ENCODE peak calls at places on chromosome 10, in four cellular contexts. One of them, this sample, is unnamed.

GRCh38 chr10:120917521-120918250 is 66.5 kb downstream of the WDR11 start:
- DNase-seq in pancreas: no peak
- DNase-seq in fibroblast of pulmonary artery: no peak
- DNase-seq in neural progenitor cell: no peak
- DNase-seq in this sample: no peak

GRCh38 chr10:75462865-75463264 is 31.4 kb downstream of the LRMDA start:
- DNase-seq in neural progenitor cell: no peak
- DNase-seq in fibroblast of pulmonary artery: no peak
- DNase-seq in pancreas: no peak
- DNase-seq in this sample: no peak

GRCh38 chr10:14712991-14713422 is 61.7 kb downstream of the FAM107B start:
- DNase-seq in pancreas: no peak
- DNase-seq in fibroblast of pulmonary artery: peak; percentile 59
- DNase-seq in neural progenitor cell: no peak
- DNase-seq in this sample: no peak

GRCh38 chr10:82150123-82150900 is 275.3 kb downstream of the NRG3 start:
- DNase-seq in neural progenitor cell: peak; percentile 83
- DNase-seq in fibroblast of pulmonary artery: peak; percentile 63
- DNase-seq in pancreas: peak; percentile 9
- DNase-seq in this sample: peak; percentile 65

GRCh38 chr10:93806882-93807281 is 49.1 kb downstream of the LGI1 start:
- DNase-seq in fibroblast of pulmonary artery: peak; percentile 42
- DNase-seq in pancreas: no peak
- DNase-seq in neural progenitor cell: no peak
- DNase-seq in this sample: peak; percentile 50

GRCh38 chr10:114643158-114643557 is 14.9 kb downstream of the ABLIM1 start:
- DNase-seq in fibroblast of pulmonary artery: no peak
- DNase-seq in neural progenitor cell: no peak
- DNase-seq in pancreas: no peak
- DNase-seq in this sample: no peak

GRCh38 chr10:129894721-129895120 is 69.4 kb downstream of the EBF3 start:
- DNase-seq in neural progenitor cell: no peak
- DNase-seq in pancreas: no peak
- DNase-seq in fibroblast of pulmonary artery: no peak
- DNase-seq in this sample: no peak

GRCh38 chr10:130550952-130551674 is 414.9 kb downstream of the GLRX3 start:
- DNase-seq in fibroblast of pulmonary artery: no peak
- DNase-seq in neural progenitor cell: no peak
- DNase-seq in pancreas: no peak
- DNase-seq in this sample: no peak

GRCh38 chr10:91597397-91597881 is 35.4 kb downstream of the PPP1R3C start:
- DNase-seq in pancreas: no peak
- DNase-seq in neural progenitor cell: no peak
- DNase-seq in fibroblast of pulmonary artery: peak; percentile 65
- DNase-seq in this sample: peak; percentile 39

GRCh38 chr10:82778908-82779307 is 903.9 kb downstream of the NRG3 start:
- DNase-seq in fibroblast of pulmonary artery: no peak
- DNase-seq in neural progenitor cell: no peak
- DNase-seq in pancreas: no peak
- DNase-seq in this sample: no peak

GRCh38 chr10:114271014-114271778 is 32.1 kb downstream of the VWA2 start:
- DNase-seq in fibroblast of pulmonary artery: no peak
- DNase-seq in pancreas: no peak
- DNase-seq in neural progenitor cell: no peak
- DNase-seq in this sample: peak; percentile 65

GRCh38 chr10:126500185-126500584 is 111.9 kb upstream of the ADAM12 start:
- DNase-seq in pancreas: no peak
- DNase-seq in neural progenitor cell: no peak
- DNase-seq in fibroblast of pulmonary artery: no peak
- DNase-seq in this sample: peak; percentile 20

GRCh38 chr10:35493196-35494118 is 111.7 kb upstream of the GJD4 start:
- DNase-seq in fibroblast of pulmonary artery: no peak
- DNase-seq in neural progenitor cell: no peak
- DNase-seq in pancreas: peak; percentile 24
- DNase-seq in this sample: peak; percentile 53

GRCh38 chr10:19702215-19702614 is 114.0 kb upstream of the PLXDC2 start:
- DNase-seq in fibroblast of pulmonary artery: peak; percentile 52
- DNase-seq in pancreas: no peak
- DNase-seq in neural progenitor cell: no peak
- DNase-seq in this sample: peak; percentile 71

GRCh38 chr10:110006358-110007170 is 1.2 kb upstream of the ADD3 start:
- DNase-seq in pancreas: peak; percentile 31
- DNase-seq in neural progenitor cell: peak; percentile 32
- DNase-seq in fibroblast of pulmonary artery: peak; percentile 82
- DNase-seq in this sample: peak; percentile 33

GRCh38 chr10:71683301-71683700 is 36.3 kb downstream of the C10orf105 start:
- DNase-seq in fibroblast of pulmonary artery: no peak
- DNase-seq in neural progenitor cell: no peak
- DNase-seq in pancreas: no peak
- DNase-seq in this sample: no peak

GRCh38 chr10:35781643-35782035 is 139.5 kb upstream of the FZD8 start:
- DNase-seq in pancreas: peak; percentile 20
- DNase-seq in fibroblast of pulmonary artery: peak; percentile 8
- DNase-seq in neural progenitor cell: peak; percentile 46
- DNase-seq in this sample: peak; percentile 30

GRCh38 chr10:13001041-13001886 is at the start of gene CCDC3:
- DNase-seq in pancreas: peak; percentile 21
- DNase-seq in neural progenitor cell: peak; percentile 61
- DNase-seq in fibroblast of pulmonary artery: no peak
- DNase-seq in this sample: no peak

GRCh38 chr10:34280599-34281374 is 534.3 kb downstream of the PARD3 start:
- DNase-seq in fibroblast of pulmonary artery: peak; percentile 99
- DNase-seq in neural progenitor cell: peak; percentile 17
- DNase-seq in pancreas: no peak
- DNase-seq in this sample: peak; percentile 99

GRCh38 chr10:28551086-28551485 is 18.2 kb downstream of the WAC start:
- DNase-seq in neural progenitor cell: no peak
- DNase-seq in fibroblast of pulmonary artery: no peak
- DNase-seq in pancreas: no peak
- DNase-seq in this sample: no peak
- TF ChIP-seq CTCF in neural progenitor cell: no peak
- TF ChIP-seq CTCF in fibroblast of pulmonary artery: no peak
- TF ChIP-seq CTCF in pancreas: no peak
- TF ChIP-seq CTCF in this sample: no peak

GRCh38 chr10:6023661-6024333 is 38.4 kb downstream of the IL2RA start:
- DNase-seq in neural progenitor cell: no peak
- DNase-seq in pancreas: no peak
- DNase-seq in fibroblast of pulmonary artery: no peak
- DNase-seq in this sample: no peak
- TF ChIP-seq CTCF in neural progenitor cell: no peak
- TF ChIP-seq CTCF in pancreas: no peak
- TF ChIP-seq CTCF in fibroblast of pulmonary artery: no peak
- TF ChIP-seq CTCF in this sample: no peak

GRCh38 chr10:85111271-85111670 is 782.9 kb downstream of the CCSER2 start:
- DNase-seq in pancreas: no peak
- DNase-seq in neural progenitor cell: no peak
- DNase-seq in fibroblast of pulmonary artery: no peak
- DNase-seq in this sample: no peak

GRCh38 chr10:85100495-85100894 is 772.1 kb downstream of the CCSER2 start:
- DNase-seq in pancreas: no peak
- DNase-seq in neural progenitor cell: no peak
- DNase-seq in fibroblast of pulmonary artery: no peak
- DNase-seq in this sample: peak; percentile 40

GRCh38 chr10:85105614-85106013 is 777.2 kb downstream of the CCSER2 start:
- DNase-seq in neural progenitor cell: peak; percentile 26
- DNase-seq in pancreas: peak; percentile 17
- DNase-seq in fibroblast of pulmonary artery: no peak
- DNase-seq in this sample: peak; percentile 37
- TF ChIP-seq CTCF in neural progenitor cell: peak; percentile 48
- TF ChIP-seq CTCF in pancreas: no peak
- TF ChIP-seq CTCF in fibroblast of pulmonary artery: no peak
- TF ChIP-seq CTCF in this sample: no peak

DNA sequence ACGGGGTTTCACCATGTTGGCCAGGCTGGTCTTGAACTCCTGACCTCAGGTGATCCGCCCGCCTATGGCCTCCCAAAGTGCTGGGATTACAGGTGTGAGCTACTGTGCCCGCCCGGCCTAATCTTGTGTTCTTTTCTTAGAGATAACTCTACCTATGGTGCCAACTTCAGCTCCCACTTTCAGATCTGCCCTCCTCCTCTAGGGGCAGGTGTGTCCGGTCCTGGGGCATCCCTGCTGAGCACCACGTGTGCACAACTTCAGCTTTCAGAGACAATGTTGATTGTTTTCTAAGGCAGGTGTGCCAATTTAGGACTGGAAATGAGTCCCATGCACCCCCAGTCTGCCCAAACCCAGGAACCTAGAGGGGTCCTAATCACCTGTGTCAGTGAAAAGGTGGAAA is 18.5 kb upstream of the FXYD4 start:
- DNase-seq in fibroblast of pulmonary artery: no peak
- DNase-seq in neural progenitor cell: no peak
- DNase-seq in pancreas: no peak
- DNase-seq in this sample: no peak
- TF ChIP-seq CTCF in fibroblast of pulmonary artery: no peak
- TF ChIP-seq CTCF in neural progenitor cell: no peak
- TF ChIP-seq CTCF in pancreas: no peak
- TF ChIP-seq CTCF in this sample: no peak

GRCh38 chr10:99328579-99329237 is 448 bp upstream of the CNNM1 start:
- DNase-seq in fibroblast of pulmonary artery: no peak
- DNase-seq in neural progenitor cell: no peak
- DNase-seq in pancreas: peak; percentile 26
- DNase-seq in this sample: no peak
- TF ChIP-seq CTCF in fibroblast of pulmonary artery: no peak
- TF ChIP-seq CTCF in neural progenitor cell: no peak
- TF ChIP-seq CTCF in pancreas: no peak
- TF ChIP-seq CTCF in this sample: no peak

GRCh38 chr10:78301891-78302738 is 268.5 kb downstream of the RPS24 start:
- DNase-seq in pancreas: no peak
- DNase-seq in neural progenitor cell: no peak
- DNase-seq in fibroblast of pulmonary artery: no peak
- DNase-seq in this sample: no peak
- TF ChIP-seq CTCF in pancreas: no peak
- TF ChIP-seq CTCF in neural progenitor cell: peak; percentile 26
- TF ChIP-seq CTCF in fibroblast of pulmonary artery: peak; percentile 8
- TF ChIP-seq CTCF in this sample: no peak

DNA sequence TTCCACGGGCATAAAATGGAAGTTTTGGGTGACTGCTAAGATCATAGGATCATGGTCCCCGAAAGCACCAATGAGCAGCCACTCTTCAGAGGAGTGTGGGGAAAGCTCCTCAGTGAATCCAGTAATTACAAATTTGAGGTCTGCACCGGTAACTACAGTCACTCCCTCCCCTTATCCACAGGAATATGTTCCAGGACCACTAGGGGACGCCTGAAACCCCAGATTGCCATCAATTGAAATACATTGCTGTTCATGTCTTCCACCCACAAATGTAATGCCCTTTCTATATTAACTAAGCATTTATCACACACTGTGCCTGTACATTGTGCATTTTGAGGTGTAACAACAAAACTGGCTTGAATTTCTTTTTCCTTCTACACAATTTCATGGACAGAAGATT is 447.9 kb upstream of the PFKP start:
- DNase-seq in pancreas: no peak
- DNase-seq in fibroblast of pulmonary artery: no peak
- DNase-seq in neural progenitor cell: peak; percentile 60
- DNase-seq in this sample: peak; percentile 47
- TF ChIP-seq CTCF in pancreas: no peak
- TF ChIP-seq CTCF in fibroblast of pulmonary artery: no peak
- TF ChIP-seq CTCF in neural progenitor cell: peak; percentile 73
- TF ChIP-seq CTCF in this sample: peak; percentile 37

DNA sequence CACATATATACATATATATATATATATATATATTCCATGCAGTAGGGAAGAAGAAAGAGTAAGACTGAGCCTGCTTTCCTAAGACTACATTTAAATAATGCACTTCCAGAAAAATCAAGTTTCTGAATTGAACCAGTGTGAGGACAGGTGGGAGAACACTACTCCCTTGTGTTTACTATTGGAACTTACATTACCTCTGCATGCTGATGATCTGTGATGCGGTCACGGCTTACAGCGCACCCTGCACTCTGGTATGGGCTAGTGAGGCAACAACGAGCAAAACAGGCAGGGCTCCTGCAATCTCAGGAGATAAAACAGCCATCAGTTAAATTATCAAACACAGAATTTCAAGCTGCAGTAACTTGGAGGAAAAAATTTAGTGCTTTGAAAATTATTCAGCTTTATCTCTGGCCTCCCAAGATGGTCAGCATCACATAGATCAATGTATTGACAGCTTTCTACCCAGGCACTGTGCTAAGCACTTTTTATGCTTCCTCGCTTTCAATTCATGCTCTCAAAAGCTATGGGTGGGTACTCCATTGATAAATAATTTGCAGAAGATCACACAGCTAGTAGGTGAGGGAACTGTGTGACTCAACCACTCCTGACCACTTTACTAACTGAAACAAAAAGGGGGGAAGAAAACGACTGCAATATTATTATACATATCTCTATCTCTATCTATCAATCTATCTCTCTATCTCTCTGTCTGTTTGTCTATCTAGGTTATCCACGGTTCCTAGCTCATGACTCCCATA is 20.5 kb upstream of the SLC16A12 start:
- DNase-seq in fibroblast of pulmonary artery: peak; percentile 47
- DNase-seq in pancreas: no peak
- DNase-seq in neural progenitor cell: no peak
- DNase-seq in this sample: peak; percentile 33
- TF ChIP-seq CTCF in fibroblast of pulmonary artery: peak; percentile 27
- TF ChIP-seq CTCF in pancreas: no peak
- TF ChIP-seq CTCF in neural progenitor cell: peak; percentile 14
- TF ChIP-seq CTCF in this sample: peak; percentile 34

GRCh38 chr10:95861401-95861800 is 46.4 kb upstream of the CC2D2B start:
- DNase-seq in neural progenitor cell: no peak
- DNase-seq in pancreas: no peak
- DNase-seq in fibroblast of pulmonary artery: no peak
- DNase-seq in this sample: no peak

GRCh38 chr10:95865814-95866447 is 41.8 kb upstream of the CC2D2B start:
- DNase-seq in neural progenitor cell: no peak
- DNase-seq in pancreas: no peak
- DNase-seq in fibroblast of pulmonary artery: no peak
- DNase-seq in this sample: no peak

GRCh38 chr10:95867866-95868265 is 39.9 kb upstream of the CC2D2B start:
- DNase-seq in neural progenitor cell: no peak
- DNase-seq in pancreas: no peak
- DNase-seq in fibroblast of pulmonary artery: no peak
- DNase-seq in this sample: no peak

GRCh38 chr10:95866448-95866842 is 41.3 kb upstream of the CC2D2B start:
- DNase-seq in pancreas: no peak
- DNase-seq in neural progenitor cell: no peak
- DNase-seq in fibroblast of pulmonary artery: no peak
- DNase-seq in this sample: no peak

GRCh38 chr10:95864906-95865813 is 42.6 kb upstream of the CC2D2B start:
- DNase-seq in fibroblast of pulmonary artery: peak; percentile 92
- DNase-seq in neural progenitor cell: peak; percentile 72
- DNase-seq in pancreas: peak; percentile 13
- DNase-seq in this sample: peak; percentile 76
- TF ChIP-seq CTCF in fibroblast of pulmonary artery: peak; percentile 94
- TF ChIP-seq CTCF in neural progenitor cell: peak; percentile 73
- TF ChIP-seq CTCF in pancreas: no peak
- TF ChIP-seq CTCF in this sample: peak; percentile 29